ENCODE peak calls at places on chromosomes 12 and 14, in six cellular contexts. C is MM.1S; H is tibial artery; Y is psoas muscle; W is ovary; B is CD8-positive, alpha-beta T cell. T is an unnamed sample.
A peak's percentile ranks its signal among the peaks of the same experiment; 100 is the strongest.

GRCh38 chr14:102645746-102646440 is 53.4 kb downstream of the RCOR1 start:
- DNase-seq in C (no peak), H (no peak), Y (no peak), W (no peak), B (no peak), T (no peak)

GRCh38 chr12:57522887-57523705 is 472 bp downstream of the MBD6 start:
- DNase-seq in C (peak; percentile 11), H (peak; percentile 85), Y (peak; percentile 54), W (peak; percentile 72), B (peak; percentile 47), T (peak; percentile 76)

GRCh38 chr14:95320076-95320895 is 578 bp upstream of the CLMN start:
- DNase-seq in C (no peak), H (no peak), Y (peak; percentile 32), W (peak; percentile 35), B (no peak), T (no peak)

GRCh38 chr14:84080961-84081360 is 1449.0 kb upstream of the FLRT2 start:
- DNase-seq in C (no peak), H (no peak), Y (no peak), W (no peak), B (no peak), T (no peak)

GRCh38 chr12:51647647-51648046 is 56.6 kb downstream of the SCN8A start:
- DNase-seq in C (no peak), H (no peak), Y (no peak), W (no peak), B (no peak), T (no peak)

GRCh38 chr14:38420045-38420444 is 164.2 kb upstream of the CLEC14A start:
- DNase-seq in C (no peak), H (no peak), Y (no peak), W (no peak), B (no peak), T (no peak)

GRCh38 chr14:33573296-33573695 is 377.6 kb downstream of the EGLN3 start:
- DNase-seq in C (no peak), H (no peak), Y (no peak), W (no peak), B (no peak), T (no peak)

GRCh38 chr12:56622535-56622934 is 7.6 kb downstream of the BAZ2A start:
- DNase-seq in C (no peak), H (no peak), Y (no peak), W (no peak), B (no peak), T (no peak)

GRCh38 chr12:25801621-25802243 is 156.8 kb upstream of the RASSF8 start:
- DNase-seq in C (no peak), H (no peak), Y (no peak), W (no peak), B (no peak), T (no peak)

GRCh38 chr14:23580152-23580926 is 1.7 kb upstream of the JPH4 start:
- DNase-seq in C (no peak), H (no peak), Y (no peak), W (no peak), B (no peak), T (no peak)

GRCh38 chr14:40850191-40850590 is 756.5 kb upstream of the LRFN5 start:
- DNase-seq in C (no peak), H (no peak), Y (no peak), W (no peak), B (no peak), T (no peak)

GRCh38 chr12:50745861-50746260 is 18.0 kb upstream of the ATF1 start:
- DNase-seq in C (no peak), H (no peak), Y (no peak), W (no peak), B (no peak), T (no peak)

GRCh38 chr12:18864900-18865561 is 127.1 kb downstream of the CAPZA3 start:
- DNase-seq in C (no peak), H (no peak), Y (no peak), W (no peak), B (no peak), T (no peak)

GRCh38 chr12:91978143-91978542 is 167.5 kb downstream of the BTG1 start:
- DNase-seq in C (no peak), H (no peak), Y (no peak), W (no peak), B (peak; percentile 44), T (no peak)

GRCh38 chr12:89573081-89573810 is 47.4 kb upstream of the POC1B start:
- DNase-seq in C (no peak), H (no peak), Y (no peak), W (no peak), B (no peak), T (no peak)

GRCh38 chr12:34598352-34598827 is 576.1 kb downstream of the ALG10 start:
- DNase-seq in C (no peak), H (peak; percentile 38), Y (no peak), W (no peak), B (no peak), T (no peak)

GRCh38 chr12:28759334-28759733 is 389.7 kb upstream of the FAR2 start:
- DNase-seq in C (no peak), H (no peak), Y (no peak), W (no peak), B (no peak), T (no peak)

GRCh38 chr12:108772896-108773797 is 41.8 kb upstream of the CORO1C start:
- DNase-seq in C (no peak), H (no peak), Y (no peak), W (no peak), B (no peak), T (no peak)

GRCh38 chr14:24231263-24232120 is 675 bp downstream of the NEDD8 start:
- DNase-seq in C (no peak), H (peak; percentile 64), Y (no peak), W (no peak), B (no peak), T (no peak)

GRCh38 chr14:79111963-79112362 is 941.8 kb downstream of the NRXN3 start:
- DNase-seq in C (no peak), H (no peak), Y (no peak), W (no peak), B (no peak), T (no peak)

GRCh38 chr12:68854078-68854468 is 46.1 kb downstream of the MDM2 start:
- DNase-seq in C (no peak), H (no peak), Y (no peak), W (no peak), B (no peak), T (no peak)

GRCh38 chr14:61761959-61762786 is at the start of gene SNAPC1:
- DNase-seq in C (peak; percentile 95), H (peak; percentile 98), Y (peak; percentile 97), W (peak; percentile 97), B (peak; percentile 98), T (peak; percentile 97)

GRCh38 chr12:128052777-128053176 is 214.2 kb upstream of the TMEM132C start:
- DNase-seq in C (no peak), H (no peak), Y (no peak), W (no peak), B (no peak), T (no peak)

GRCh38 chr12:112258926-112259325 is 123.3 kb downstream of the HECTD4 start:
- DNase-seq in C (no peak), H (no peak), Y (no peak), W (no peak), B (no peak), T (no peak)

GRCh38 chr12:58580095-58580494 is 340.2 kb downstream of the LRIG3 start:
- DNase-seq in C (no peak), H (no peak), Y (no peak), W (no peak), B (no peak), T (no peak)

GRCh38 chr14:89681086-89682018 is 264.3 kb upstream of the FOXN3 start:
- DNase-seq in C (peak; percentile 11), H (no peak), Y (no peak), W (no peak), B (peak; percentile 21), T (no peak)

GRCh38 chr12:12719496-12719895 is 2.3 kb downstream of the CDKN1B start:
- DNase-seq in C (peak; percentile 64), H (no peak), Y (no peak), W (no peak), B (no peak), T (no peak)

GRCh38 chr12:2677142-2677880 is 117.5 kb upstream of the FKBP4 start:
- DNase-seq in C (no peak), H (no peak), Y (no peak), W (no peak), B (no peak), T (no peak)

GRCh38 chr12:109287181-109287580 is 21.9 kb downstream of the FOXN4 start:
- DNase-seq in C (no peak), H (no peak), Y (peak; percentile 9), W (no peak), B (no peak), T (no peak)

GRCh38 chr14:64253672-64254071 is 40.5 kb downstream of the ESR2 start:
- DNase-seq in C (no peak), H (no peak), Y (no peak), W (no peak), B (no peak), T (no peak)

GRCh38 chr14:64247186-64247585 is 47.0 kb downstream of the ESR2 start:
- DNase-seq in C (no peak), H (no peak), Y (no peak), W (no peak), B (no peak), T (no peak)

GRCh38 chr14:64246688-64247087 is 47.5 kb downstream of the ESR2 start:
- DNase-seq in C (no peak), H (no peak), Y (no peak), W (no peak), B (no peak), T (no peak)

GRCh38 chr14:64248689-64249088 is 45.5 kb downstream of the ESR2 start:
- DNase-seq in C (no peak), H (no peak), Y (no peak), W (no peak), B (no peak), T (no peak)

GRCh38 chr14:64249363-64249762 is 44.8 kb downstream of the ESR2 start:
- DNase-seq in C (no peak), H (no peak), Y (no peak), W (no peak), B (no peak), T (no peak)
- H3K4me1 ChIP-seq in C (no peaks in the 10 kb centered on the region), H (no peaks in the 10 kb centered on the region), Y (no peaks in the 10 kb centered on the region), W (peaks cover 8% of the 10 kb centered on the region), B (no peaks in the 10 kb centered on the region), T (no peaks in the 10 kb centered on the region)

GRCh38 chr14:51604078-51604477 is 47.6 kb upstream of the FRMD6 start:
- DNase-seq in C (no peak), H (no peak), Y (no peak), W (no peak), B (no peak), T (no peak)
- H3K4me1 ChIP-seq in C (peaks cover 14% of the 10 kb centered on the region), H (no peaks in the 10 kb centered on the region), Y (no peaks in the 10 kb centered on the region), W (peaks cover 4% of the 10 kb centered on the region), B (no peaks in the 10 kb centered on the region), T (no peaks in the 10 kb centered on the region)

DNA sequence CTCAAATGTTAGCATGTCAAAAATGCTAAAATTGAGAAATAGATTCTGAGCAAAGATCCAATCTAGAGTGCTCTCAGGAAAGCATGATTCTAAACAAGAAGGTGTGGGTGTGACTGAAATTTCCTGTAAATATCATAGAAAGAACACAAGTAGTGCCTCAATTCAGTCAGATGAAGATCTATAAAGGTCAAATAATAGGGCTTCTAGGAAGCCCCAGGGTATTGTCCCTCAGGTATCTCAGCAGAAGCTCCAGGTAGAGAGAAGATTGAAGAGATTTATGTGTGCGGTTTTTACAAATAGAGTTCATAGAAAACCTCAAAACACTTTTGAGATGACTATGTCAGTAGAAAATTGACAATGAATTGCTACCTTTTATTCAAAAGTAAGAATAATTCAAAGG is 13.0 kb downstream of the KLRD1 start:
- DNase-seq in C (no peak), H (no peak), Y (no peak), W (no peak), B (no peak), T (no peak)
- H3K4me1 ChIP-seq in C (peaks cover 15% of the 10 kb centered on the region), H (no peaks in the 10 kb centered on the region), Y (no peaks in the 10 kb centered on the region), W (no peaks in the 10 kb centered on the region), B (no peaks in the 10 kb centered on the region), T (no peaks in the 10 kb centered on the region)

GRCh38 chr14:104688755-104689619 is at the start of gene INF2:
- DNase-seq in C (no peak), H (peak; percentile 81), Y (peak; percentile 70), W (peak; percentile 55), B (peak; percentile 46), T (no peak)
- H3K4me1 ChIP-seq in C (no peaks in the 10 kb centered on the region), H (peaks cover 53% of the 10 kb centered on the region), Y (peaks cover 37% of the 10 kb centered on the region), W (peaks cover 20% of the 10 kb centered on the region), B (peaks cover 72% of the 10 kb centered on the region), T (peaks cover 8% of the 10 kb centered on the region)